ENCODE peak calls at places on chromosomes 7 and 10, in six cellular contexts. One of them, this sample, is unnamed.

GRCh38 chr7:55048221-55048859 is 29.5 kb downstream of the EGFR start:
- DNase-seq in IMR-90: no peak
- DNase-seq in neural progenitor cell: no peak
- DNase-seq in GM23248: no peak
- DNase-seq in SK-N-SH: no peak
- DNase-seq in mesenchymal stem cell: no peak
- DNase-seq in this sample: no peak

GRCh38 chr7:16846611-16847165 is 35.1 kb downstream of the AGR3 start:
- DNase-seq in IMR-90: no peak
- DNase-seq in neural progenitor cell: no peak
- DNase-seq in GM23248: no peak
- DNase-seq in SK-N-SH: no peak
- DNase-seq in mesenchymal stem cell: no peak
- DNase-seq in this sample: no peak

GRCh38 chr7:134210227-134210626 is 83.1 kb downstream of the LRGUK start:
- DNase-seq in IMR-90: no peak
- DNase-seq in neural progenitor cell: no peak
- DNase-seq in GM23248: no peak
- DNase-seq in SK-N-SH: no peak
- DNase-seq in mesenchymal stem cell: no peak
- DNase-seq in this sample: no peak

GRCh38 chr7:28065721-28066285 is 114.8 kb downstream of the JAZF1 start:
- DNase-seq in IMR-90: no peak
- DNase-seq in neural progenitor cell: no peak
- DNase-seq in GM23248: peak
- DNase-seq in SK-N-SH: no peak
- DNase-seq in mesenchymal stem cell: no peak
- DNase-seq in this sample: no peak

GRCh38 chr7:86653919-86654659 is 10.4 kb downstream of the GRM3 start:
- DNase-seq in IMR-90: no peak
- DNase-seq in neural progenitor cell: peak
- DNase-seq in GM23248: peak
- DNase-seq in SK-N-SH: no peak
- DNase-seq in mesenchymal stem cell: no peak
- DNase-seq in this sample: no peak

GRCh38 chr7:108268200-108268820 is 138.1 kb upstream of the LAMB4 start:
- DNase-seq in IMR-90: peak
- DNase-seq in neural progenitor cell: no peak
- DNase-seq in GM23248: peak
- DNase-seq in SK-N-SH: no peak
- DNase-seq in mesenchymal stem cell: no peak
- DNase-seq in this sample: no peak

GRCh38 chr7:114663502-114663901 is 248.9 kb downstream of the FOXP2 start:
- DNase-seq in IMR-90: peak
- DNase-seq in neural progenitor cell: peak
- DNase-seq in GM23248: peak
- DNase-seq in SK-N-SH: no peak
- DNase-seq in mesenchymal stem cell: peak
- DNase-seq in this sample: peak

GRCh38 chr7:14960686-14961085 is 58.1 kb upstream of the DGKB start:
- DNase-seq in IMR-90: no peak
- DNase-seq in neural progenitor cell: no peak
- DNase-seq in GM23248: no peak
- DNase-seq in SK-N-SH: peak
- DNase-seq in mesenchymal stem cell: no peak
- DNase-seq in this sample: no peak

GRCh38 chr10:102399217-102400021 is 3.9 kb downstream of the NFKB2 start:
- DNase-seq in IMR-90: peak
- DNase-seq in neural progenitor cell: peak
- DNase-seq in GM23248: peak
- DNase-seq in SK-N-SH: peak
- DNase-seq in mesenchymal stem cell: peak
- DNase-seq in this sample: peak

GRCh38 chr10:80413152-80413996 is 5.0 kb downstream of the PRXL2A start:
- DNase-seq in IMR-90: peak
- DNase-seq in neural progenitor cell: no peak
- DNase-seq in GM23248: no peak
- DNase-seq in SK-N-SH: peak
- DNase-seq in mesenchymal stem cell: peak
- DNase-seq in this sample: no peak

GRCh38 chr10:104123397-104123796 is 1.4 kb downstream of the SFR1 start:
- DNase-seq in IMR-90: peak
- DNase-seq in neural progenitor cell: no peak
- DNase-seq in GM23248: peak
- DNase-seq in SK-N-SH: peak
- DNase-seq in mesenchymal stem cell: peak
- DNase-seq in this sample: no peak

GRCh38 chr10:129972966-129973673 is 9.0 kb upstream of the EBF3 start:
- DNase-seq in IMR-90: no peak
- DNase-seq in neural progenitor cell: peak
- DNase-seq in GM23248: no peak
- DNase-seq in SK-N-SH: peak
- DNase-seq in mesenchymal stem cell: no peak
- DNase-seq in this sample: no peak

GRCh38 chr7:5143935-5144903 is 45.8 kb upstream of the WIPI2 start:
- DNase-seq in IMR-90: peak
- DNase-seq in neural progenitor cell: no peak
- DNase-seq in GM23248: peak
- DNase-seq in SK-N-SH: peak
- DNase-seq in mesenchymal stem cell: no peak
- DNase-seq in this sample: no peak

GRCh38 chr7:18693401-18693800 is 197.9 kb downstream of the HDAC9 start:
- DNase-seq in IMR-90: peak
- DNase-seq in neural progenitor cell: peak
- DNase-seq in GM23248: peak
- DNase-seq in SK-N-SH: peak
- DNase-seq in mesenchymal stem cell: peak
- DNase-seq in this sample: peak

GRCh38 chr7:30733216-30733615 is 18.7 kb upstream of the INMT start:
- DNase-seq in IMR-90: no peak
- DNase-seq in neural progenitor cell: no peak
- DNase-seq in GM23248: no peak
- DNase-seq in SK-N-SH: no peak
- DNase-seq in mesenchymal stem cell: no peak
- DNase-seq in this sample: no peak

GRCh38 chr10:43585046-43585445 is 10.6 kb upstream of the ZNF239 start:
- DNase-seq in IMR-90: peak
- DNase-seq in neural progenitor cell: no peak
- DNase-seq in GM23248: peak
- DNase-seq in SK-N-SH: no peak
- DNase-seq in mesenchymal stem cell: no peak
- DNase-seq in this sample: no peak

GRCh38 chr7:51140203-51140938 is 176.2 kb downstream of the COBL start:
- DNase-seq in IMR-90: no peak
- DNase-seq in neural progenitor cell: peak
- DNase-seq in GM23248: no peak
- DNase-seq in SK-N-SH: no peak
- DNase-seq in mesenchymal stem cell: no peak
- DNase-seq in this sample: no peak
- H3K9ac ChIP-seq in IMR-90: no peak
- H3K9ac ChIP-seq in neural progenitor cell: no peak
- H3K9ac ChIP-seq in GM23248: no peak
- H3K9ac ChIP-seq in SK-N-SH: no peak
- H3K9ac ChIP-seq in mesenchymal stem cell: no peak
- H3K9ac ChIP-seq in this sample: no peak

GRCh38 chr10:121073743-121074142 is 222.6 kb downstream of the WDR11 start:
- DNase-seq in IMR-90: no peak
- DNase-seq in neural progenitor cell: no peak
- DNase-seq in GM23248: no peak
- DNase-seq in SK-N-SH: peak
- DNase-seq in mesenchymal stem cell: no peak
- DNase-seq in this sample: no peak

GRCh38 chr10:121070671-121071070 is 219.5 kb downstream of the WDR11 start:
- DNase-seq in IMR-90: no peak
- DNase-seq in neural progenitor cell: no peak
- DNase-seq in GM23248: no peak
- DNase-seq in SK-N-SH: no peak
- DNase-seq in mesenchymal stem cell: no peak
- DNase-seq in this sample: no peak

GRCh38 chr10:121070257-121070656 is 219.1 kb downstream of the WDR11 start:
- DNase-seq in IMR-90: no peak
- DNase-seq in neural progenitor cell: peak
- DNase-seq in GM23248: no peak
- DNase-seq in SK-N-SH: no peak
- DNase-seq in mesenchymal stem cell: no peak
- DNase-seq in this sample: peak

GRCh38 chr10:121065330-121065729 is 214.2 kb downstream of the WDR11 start:
- DNase-seq in IMR-90: no peak
- DNase-seq in neural progenitor cell: no peak
- DNase-seq in GM23248: no peak
- DNase-seq in SK-N-SH: no peak
- DNase-seq in mesenchymal stem cell: no peak
- DNase-seq in this sample: no peak

DNA sequence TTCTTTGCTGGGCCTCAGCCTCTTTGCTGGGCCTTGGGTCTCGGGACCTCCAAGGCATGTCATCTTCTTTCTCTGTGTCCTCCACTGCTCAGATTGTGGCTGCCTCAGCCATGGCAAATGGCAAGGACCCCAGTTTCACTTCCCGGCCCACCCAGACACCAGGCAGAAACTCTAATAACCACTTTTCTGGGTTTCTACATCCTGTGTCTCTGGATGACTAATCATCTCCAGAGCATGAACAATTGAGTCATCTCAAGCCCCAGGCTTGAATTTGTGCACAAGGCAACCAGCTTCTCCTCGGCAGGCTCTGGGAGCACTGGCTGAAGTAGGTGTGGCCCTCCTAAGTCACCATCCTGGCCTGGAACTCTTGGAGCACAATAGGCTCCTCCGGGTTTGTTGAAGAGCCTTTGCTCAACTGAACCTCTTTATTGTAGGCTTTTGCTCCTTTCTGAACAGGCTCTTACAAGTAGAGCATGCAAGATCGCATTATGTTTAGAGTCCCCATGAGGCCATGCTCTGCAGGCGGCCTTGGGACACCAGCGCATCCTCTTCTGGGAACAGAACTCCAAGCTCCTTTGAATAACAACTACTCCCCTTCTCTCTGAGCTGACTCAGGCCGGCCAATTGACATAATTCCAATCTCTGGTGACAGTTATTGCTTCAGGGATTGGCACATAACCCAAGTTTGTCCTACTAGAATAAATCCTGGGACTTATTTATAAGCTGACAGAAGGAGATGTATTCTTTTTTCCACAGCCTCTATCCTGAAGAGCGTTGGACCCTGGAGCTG is 218.1 kb downstream of the WDR11 start:
- DNase-seq in IMR-90: no peak
- DNase-seq in neural progenitor cell: no peak
- DNase-seq in GM23248: no peak
- DNase-seq in SK-N-SH: no peak
- DNase-seq in mesenchymal stem cell: peak
- DNase-seq in this sample: peak
- H3K9ac ChIP-seq in IMR-90: no peak
- H3K9ac ChIP-seq in neural progenitor cell: no peak
- H3K9ac ChIP-seq in GM23248: no peak
- H3K9ac ChIP-seq in SK-N-SH: no peak
- H3K9ac ChIP-seq in mesenchymal stem cell: no peak
- H3K9ac ChIP-seq in this sample: no peak

GRCh38 chr7:157690058-157690832 is 353.4 kb downstream of the DNAJB6 start:
- DNase-seq in IMR-90: no peak
- DNase-seq in neural progenitor cell: peak
- DNase-seq in GM23248: peak
- DNase-seq in SK-N-SH: peak
- DNase-seq in mesenchymal stem cell: no peak
- DNase-seq in this sample: no peak

GRCh38 chr7:157690833-157691382 is 354.1 kb downstream of the DNAJB6 start:
- DNase-seq in IMR-90: no peak
- DNase-seq in neural progenitor cell: peak
- DNase-seq in GM23248: peak
- DNase-seq in SK-N-SH: peak
- DNase-seq in mesenchymal stem cell: peak
- DNase-seq in this sample: peak

GRCh38 chr7:157693071-157693520 is 356.3 kb downstream of the DNAJB6 start:
- DNase-seq in IMR-90: no peak
- DNase-seq in neural progenitor cell: peak
- DNase-seq in GM23248: no peak
- DNase-seq in SK-N-SH: peak
- DNase-seq in mesenchymal stem cell: no peak
- DNase-seq in this sample: no peak

GRCh38 chr7:157692156-157693011 is 355.6 kb downstream of the DNAJB6 start:
- DNase-seq in IMR-90: no peak
- DNase-seq in neural progenitor cell: peak
- DNase-seq in GM23248: no peak
- DNase-seq in SK-N-SH: no peak
- DNase-seq in mesenchymal stem cell: no peak
- DNase-seq in this sample: no peak

DNA sequence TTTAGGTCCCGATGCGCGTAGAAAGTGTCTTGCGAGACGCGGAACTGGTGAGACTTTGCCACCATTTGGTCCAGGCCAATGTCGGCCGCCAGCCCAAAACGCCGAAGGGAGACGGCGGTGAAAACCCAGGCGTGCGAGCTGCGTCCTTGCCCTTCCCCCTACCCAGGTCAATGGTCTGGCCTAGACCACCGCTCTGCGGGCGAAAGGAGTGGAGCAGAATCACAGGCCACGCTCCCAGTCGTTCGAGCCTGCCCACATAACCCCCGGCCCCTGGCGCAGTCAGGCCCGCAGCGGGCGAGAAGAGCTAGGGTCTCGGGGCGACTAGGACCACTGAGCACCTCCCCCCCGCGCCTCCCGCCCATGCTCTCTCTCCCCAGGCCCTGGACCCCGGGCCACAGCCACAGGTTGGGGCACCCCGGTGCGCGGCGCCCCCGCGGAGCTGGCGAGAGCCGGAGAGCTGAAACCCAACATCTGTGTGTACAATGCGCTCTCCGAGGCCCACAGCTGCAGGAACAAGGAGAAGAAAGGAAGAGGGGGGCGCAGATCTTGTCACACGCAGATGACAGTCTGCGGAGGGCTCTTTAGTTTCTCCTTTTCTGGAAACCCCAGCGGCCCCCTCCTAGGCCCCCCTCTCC is 354.8 kb downstream of the DNAJB6 start:
- DNase-seq in IMR-90: no peak
- DNase-seq in neural progenitor cell: peak
- DNase-seq in GM23248: no peak
- DNase-seq in SK-N-SH: peak
- DNase-seq in mesenchymal stem cell: no peak
- DNase-seq in this sample: no peak
- H3K9ac ChIP-seq in IMR-90: no peak
- H3K9ac ChIP-seq in neural progenitor cell: no peak
- H3K9ac ChIP-seq in GM23248: no peak
- H3K9ac ChIP-seq in SK-N-SH: no peak
- H3K9ac ChIP-seq in mesenchymal stem cell: peak
- H3K9ac ChIP-seq in this sample: no peak

DNA sequence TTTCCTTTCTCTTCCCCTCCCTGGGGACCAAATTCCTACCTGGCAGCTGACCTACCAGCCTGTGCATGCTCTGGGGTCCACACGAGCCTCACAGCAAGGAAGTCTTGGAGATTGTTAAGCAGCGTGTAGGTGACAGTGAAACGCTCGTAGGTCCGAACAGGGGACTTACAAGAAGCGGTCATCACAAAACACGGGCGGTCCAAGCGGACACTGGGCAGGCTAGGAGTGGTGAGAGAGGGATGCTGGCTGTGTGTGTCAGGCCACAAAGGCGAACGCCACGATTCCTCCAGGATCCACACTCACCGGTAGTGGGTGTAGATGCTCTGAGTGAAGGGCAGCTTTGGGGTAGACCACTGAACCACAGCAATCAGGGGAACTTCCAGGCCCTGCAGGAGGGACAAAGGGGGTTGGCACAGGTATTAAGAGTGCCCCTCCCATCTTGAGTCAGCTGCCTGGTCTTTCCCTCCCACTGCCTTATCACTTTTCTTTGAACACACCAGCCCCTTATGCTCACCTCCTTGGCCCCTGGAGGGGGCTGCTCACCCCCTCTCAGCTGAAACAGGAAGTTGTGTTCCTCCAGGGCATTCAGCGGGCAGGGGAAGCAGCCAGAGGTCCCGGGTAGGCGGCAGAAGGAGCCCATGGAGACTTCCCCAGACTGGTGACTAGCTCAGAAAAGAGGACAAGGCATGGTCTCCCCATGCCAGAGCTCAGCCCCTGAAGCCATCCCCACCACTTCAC is 2.0 kb downstream of the TRAPPC14 start:
- DNase-seq in IMR-90: no peak
- DNase-seq in neural progenitor cell: no peak
- DNase-seq in GM23248: no peak
- DNase-seq in SK-N-SH: peak
- DNase-seq in mesenchymal stem cell: no peak
- DNase-seq in this sample: no peak
- H3K9ac ChIP-seq in IMR-90: no peak
- H3K9ac ChIP-seq in neural progenitor cell: no peak
- H3K9ac ChIP-seq in GM23248: no peak
- H3K9ac ChIP-seq in SK-N-SH: peak
- H3K9ac ChIP-seq in mesenchymal stem cell: peak
- H3K9ac ChIP-seq in this sample: peak

This sample was measured in HCT116.